ENCODE peak calls at places on chromosomes 11 and 22, in four cellular contexts. One of them, this sample, is unnamed.

GRCh38 chr11:117642396-117642795 is 154.6 kb downstream of the DSCAML1 start:
- DNase-seq in left lung: peak; percentile 43
- DNase-seq in brain microvascular endothelial cell: no peak
- DNase-seq in right lobe of liver: no peak
- DNase-seq in this sample: no peak

GRCh38 chr11:112042161-112042960 is 17.2 kb downstream of the DLAT start:
- DNase-seq in left lung: no peak
- DNase-seq in brain microvascular endothelial cell: peak; percentile 32
- DNase-seq in right lobe of liver: no peak
- DNase-seq in this sample: peak; percentile 18

GRCh38 chr11:133441964-133442660 is 90.2 kb downstream of the OPCML start:
- DNase-seq in left lung: no peak
- DNase-seq in brain microvascular endothelial cell: no peak
- DNase-seq in right lobe of liver: no peak
- DNase-seq in this sample: no peak

GRCh38 chr11:113446938-113447337 is 28.3 kb downstream of the DRD2 start:
- DNase-seq in left lung: no peak
- DNase-seq in brain microvascular endothelial cell: no peak
- DNase-seq in right lobe of liver: no peak
- DNase-seq in this sample: peak; percentile 92

GRCh38 chr11:26580929-26581328 is 8.9 kb upstream of the MUC15 start:
- DNase-seq in left lung: no peak
- DNase-seq in brain microvascular endothelial cell: no peak
- DNase-seq in right lobe of liver: no peak
- DNase-seq in this sample: no peak

GRCh38 chr22:23827351-23827995 is 11.3 kb downstream of the DERL3 start:
- DNase-seq in left lung: no peak
- DNase-seq in brain microvascular endothelial cell: no peak
- DNase-seq in right lobe of liver: peak; percentile 35
- DNase-seq in this sample: no peak

GRCh38 chr11:35649984-35650383 is 12.6 kb upstream of the TRIM44 start:
- DNase-seq in left lung: no peak
- DNase-seq in brain microvascular endothelial cell: peak; percentile 53
- DNase-seq in right lobe of liver: no peak
- DNase-seq in this sample: no peak

GRCh38 chr22:29146101-29146560 is 59.6 kb upstream of the EMID1 start:
- DNase-seq in left lung: no peak
- DNase-seq in brain microvascular endothelial cell: no peak
- DNase-seq in right lobe of liver: no peak
- DNase-seq in this sample: no peak

GRCh38 chr11:112925516-112926310 is 35.5 kb upstream of the NCAM1 start:
- DNase-seq in left lung: no peak
- DNase-seq in brain microvascular endothelial cell: no peak
- DNase-seq in right lobe of liver: no peak
- DNase-seq in this sample: peak; percentile 52

GRCh38 chr22:39731881-39732555 is 161.5 kb downstream of the CACNA1I start:
- DNase-seq in left lung: no peak
- DNase-seq in brain microvascular endothelial cell: no peak
- DNase-seq in right lobe of liver: no peak
- DNase-seq in this sample: no peak

GRCh38 chr11:330694-331314 is 10.1 kb upstream of the IFITM3 start:
- DNase-seq in left lung: peak; percentile 69
- DNase-seq in brain microvascular endothelial cell: no peak
- DNase-seq in right lobe of liver: peak; percentile 46
- DNase-seq in this sample: no peak

GRCh38 chr11:128341280-128341679 is 246.1 kb downstream of the ETS1 start:
- DNase-seq in left lung: no peak
- DNase-seq in brain microvascular endothelial cell: no peak
- DNase-seq in right lobe of liver: no peak
- DNase-seq in this sample: no peak

GRCh38 chr11:123797065-123797940 is 8.8 kb downstream of the OR6M1 start:
- DNase-seq in left lung: no peak
- DNase-seq in brain microvascular endothelial cell: no peak
- DNase-seq in right lobe of liver: no peak
- DNase-seq in this sample: no peak

GRCh38 chr11:92556435-92556834 is 331.8 kb downstream of the FAT3 start:
- DNase-seq in left lung: no peak
- DNase-seq in brain microvascular endothelial cell: peak; percentile 20
- DNase-seq in right lobe of liver: no peak
- DNase-seq in this sample: peak; percentile 2

GRCh38 chr11:68312117-68312779 is at the start of gene LRP5:
- DNase-seq in left lung: peak; percentile 78
- DNase-seq in brain microvascular endothelial cell: no peak
- DNase-seq in right lobe of liver: peak; percentile 58
- DNase-seq in this sample: peak; percentile 48

GRCh38 chr11:71336996-71337772 is 84.8 kb upstream of the SHANK2 start:
- DNase-seq in left lung: no peak
- DNase-seq in brain microvascular endothelial cell: no peak
- DNase-seq in right lobe of liver: no peak
- DNase-seq in this sample: no peak

GRCh38 chr11:134572741-134573675 is 161.0 kb upstream of the B3GAT1 start:
- DNase-seq in left lung: no peak
- DNase-seq in brain microvascular endothelial cell: no peak
- DNase-seq in right lobe of liver: no peak
- DNase-seq in this sample: no peak

GRCh38 chr11:75347781-75348613 is 3.5 kb downstream of the ARRB1 start:
- DNase-seq in left lung: no peak
- DNase-seq in brain microvascular endothelial cell: peak; percentile 74
- DNase-seq in right lobe of liver: no peak
- DNase-seq in this sample: no peak

GRCh38 chr22:31346255-31346732 is at the start of gene PATZ1:
- DNase-seq in left lung: no peak
- DNase-seq in brain microvascular endothelial cell: peak; percentile 43
- DNase-seq in right lobe of liver: peak; percentile 79
- DNase-seq in this sample: peak; percentile 80

GRCh38 chr11:34926101-34926830 is 9.8 kb downstream of the PDHX start:
- DNase-seq in left lung: no peak
- DNase-seq in brain microvascular endothelial cell: peak; percentile 24
- DNase-seq in right lobe of liver: no peak
- DNase-seq in this sample: peak; percentile 6

GRCh38 chr11:76769645-76770586 is 13.2 kb upstream of the TSKU start:
- DNase-seq in left lung: no peak
- DNase-seq in brain microvascular endothelial cell: peak; percentile 34
- DNase-seq in right lobe of liver: peak; percentile 96
- DNase-seq in this sample: peak; percentile 41

GRCh38 chr11:13962562-13963168 is at the start of gene SPON1:
- DNase-seq in left lung: peak; percentile 83
- DNase-seq in brain microvascular endothelial cell: no peak
- DNase-seq in right lobe of liver: no peak
- DNase-seq in this sample: no peak

GRCh38 chr11:86288776-86289507 is 13.1 kb upstream of the HIKESHI start:
- DNase-seq in left lung: no peak
- DNase-seq in brain microvascular endothelial cell: peak; percentile 6
- DNase-seq in right lobe of liver: no peak
- DNase-seq in this sample: no peak

GRCh38 chr11:45615182-45615792 is 50.1 kb downstream of the CHST1 start:
- DNase-seq in left lung: no peak
- DNase-seq in brain microvascular endothelial cell: no peak
- DNase-seq in right lobe of liver: no peak
- DNase-seq in this sample: no peak

GRCh38 chr11:57310630-57311086 is 14.1 kb downstream of the TNKS1BP1 start:
- DNase-seq in left lung: no peak
- DNase-seq in brain microvascular endothelial cell: no peak
- DNase-seq in right lobe of liver: peak; percentile 91
- DNase-seq in this sample: no peak

GRCh38 chr22:37419370-37419915 is 7.8 kb downstream of the ELFN2 start:
- DNase-seq in left lung: peak; percentile 68
- DNase-seq in brain microvascular endothelial cell: no peak
- DNase-seq in right lobe of liver: no peak
- DNase-seq in this sample: no peak

GRCh38 chr11:114296190-114296978 is at the start of gene NNMT:
- DNase-seq in left lung: no peak
- DNase-seq in brain microvascular endothelial cell: peak; percentile 90
- DNase-seq in right lobe of liver: peak; percentile 86
- DNase-seq in this sample: peak; percentile 40

GRCh38 chr11:68036717-68037239 is 2.0 kb upstream of the TCIRG1 start:
- DNase-seq in left lung: peak; percentile 95
- DNase-seq in brain microvascular endothelial cell: no peak
- DNase-seq in right lobe of liver: peak; percentile 73
- DNase-seq in this sample: no peak

GRCh38 chr11:128719556-128719824 is 25.6 kb downstream of the FLI1 start:
- DNase-seq in left lung: no peak
- DNase-seq in brain microvascular endothelial cell: no peak
- DNase-seq in right lobe of liver: peak; percentile 23
- DNase-seq in this sample: no peak

GRCh38 chr11:118115048-118115447 is 28.3 kb upstream of the SMIM35 start:
- DNase-seq in left lung: no peak
- DNase-seq in brain microvascular endothelial cell: no peak
- DNase-seq in right lobe of liver: no peak
- DNase-seq in this sample: no peak

GRCh38 chr11:19472679-19473078 is 231.9 kb upstream of the E2F8 start:
- DNase-seq in left lung: no peak
- DNase-seq in brain microvascular endothelial cell: no peak
- DNase-seq in right lobe of liver: no peak
- DNase-seq in this sample: no peak

GRCh38 chr22:36465232-36466021 is 16.0 kb downstream of the TXN2 start:
- DNase-seq in left lung: peak; percentile 89
- DNase-seq in brain microvascular endothelial cell: peak; percentile 88
- DNase-seq in right lobe of liver: peak; percentile 93
- DNase-seq in this sample: peak; percentile 86

GRCh38 chr11:31050061-31050790 is 319.3 kb downstream of the DCDC1 start:
- DNase-seq in left lung: no peak
- DNase-seq in brain microvascular endothelial cell: no peak
- DNase-seq in right lobe of liver: no peak
- DNase-seq in this sample: no peak

GRCh38 chr22:17117400-17117799 is 3.8 kb downstream of the TMEM121B start:
- DNase-seq in left lung: no peak
- DNase-seq in brain microvascular endothelial cell: no peak
- DNase-seq in right lobe of liver: no peak
- DNase-seq in this sample: no peak

GRCh38 chr11:76846441-76846840 is 14.3 kb upstream of the ACER3 start:
- DNase-seq in left lung: no peak
- DNase-seq in brain microvascular endothelial cell: no peak
- DNase-seq in right lobe of liver: no peak
- DNase-seq in this sample: no peak

GRCh38 chr11:126991596-126991995 is 9.0 kb downstream of the KIRREL3 start:
- DNase-seq in left lung: no peak
- DNase-seq in brain microvascular endothelial cell: no peak
- DNase-seq in right lobe of liver: no peak
- DNase-seq in this sample: no peak

GRCh38 chr11:102286292-102286691 is 31.0 kb upstream of the BIRC3 start:
- DNase-seq in left lung: no peak
- DNase-seq in brain microvascular endothelial cell: no peak
- DNase-seq in right lobe of liver: no peak
- DNase-seq in this sample: no peak

GRCh38 chr11:102289510-102290078 is 27.7 kb upstream of the BIRC3 start:
- DNase-seq in left lung: no peak
- DNase-seq in brain microvascular endothelial cell: no peak
- DNase-seq in right lobe of liver: no peak
- DNase-seq in this sample: no peak

GRCh38 chr11:102288745-102289083 is 28.6 kb upstream of the BIRC3 start:
- DNase-seq in left lung: no peak
- DNase-seq in brain microvascular endothelial cell: no peak
- DNase-seq in right lobe of liver: no peak
- DNase-seq in this sample: no peak

GRCh38 chr11:102291831-102292230 is 25.5 kb upstream of the BIRC3 start:
- DNase-seq in left lung: no peak
- DNase-seq in brain microvascular endothelial cell: no peak
- DNase-seq in right lobe of liver: no peak
- DNase-seq in this sample: no peak

DNA sequence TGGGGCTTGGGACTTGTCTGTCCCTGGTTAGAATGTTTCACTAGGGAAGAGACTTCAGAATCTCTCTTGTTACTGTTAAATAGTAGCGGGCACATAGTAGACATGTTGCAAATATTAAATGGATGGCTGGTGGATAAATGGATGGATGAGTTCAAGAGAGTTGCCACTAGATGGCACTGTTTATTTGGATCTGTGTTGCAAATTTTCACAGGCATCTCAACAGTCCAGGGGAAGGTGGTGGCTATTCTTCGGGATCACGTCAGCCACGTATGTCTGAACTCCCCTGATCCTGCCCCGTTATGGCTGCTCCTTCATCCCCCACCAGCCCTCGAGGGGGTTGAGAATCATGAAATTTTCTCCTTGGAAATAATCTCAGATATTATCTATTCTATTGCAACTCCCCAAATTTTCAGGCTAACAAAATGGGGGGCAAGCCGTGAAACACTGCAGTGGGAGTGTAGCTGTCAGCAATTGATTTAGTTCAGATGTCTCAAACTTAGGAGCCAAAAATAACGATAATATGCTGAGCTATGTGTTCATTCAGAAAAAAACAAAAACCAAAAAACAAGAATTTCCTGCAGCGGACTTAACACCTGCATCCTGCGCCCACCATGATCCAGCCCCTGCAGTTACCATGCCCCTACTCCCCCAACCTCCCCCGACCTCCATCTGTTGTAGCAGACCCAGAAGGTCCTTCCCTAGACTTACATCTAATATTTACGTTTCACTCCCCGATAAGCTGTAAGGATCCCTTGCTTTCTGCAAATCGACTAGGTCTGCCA is 29.1 kb upstream of the BIRC3 start:
- DNase-seq in left lung: no peak
- DNase-seq in brain microvascular endothelial cell: peak; percentile 77
- DNase-seq in right lobe of liver: no peak
- DNase-seq in this sample: peak; percentile 68
- H3K27ac ChIP-seq in left lung: no peak overlapping the region
- H3K27ac ChIP-seq in brain microvascular endothelial cell: no peak overlapping the region
- H3K27ac ChIP-seq in right lobe of liver: no peak overlapping the region
- H3K27ac ChIP-seq in this sample: no peak overlapping the region

GRCh38 chr11:119262668-119263351 is 54.1 kb downstream of the MCAM start:
- DNase-seq in left lung: no peak
- DNase-seq in brain microvascular endothelial cell: peak; percentile 30
- DNase-seq in right lobe of liver: no peak
- DNase-seq in this sample: no peak
- TF ChIP-seq CTCF in left lung: no peak
- TF ChIP-seq CTCF in brain microvascular endothelial cell: peak; percentile 48
- TF ChIP-seq CTCF in right lobe of liver: no peak
- TF ChIP-seq CTCF in this sample: no peak

GRCh38 chr11:121408830-121409229 is 43.3 kb upstream of the SORL1 start:
- DNase-seq in left lung: no peak
- DNase-seq in brain microvascular endothelial cell: no peak
- DNase-seq in right lobe of liver: no peak
- DNase-seq in this sample: no peak
- H3K27ac ChIP-seq in left lung: no peak overlapping the region
- H3K27ac ChIP-seq in brain microvascular endothelial cell: no peak overlapping the region
- H3K27ac ChIP-seq in right lobe of liver: no peak overlapping the region
- H3K27ac ChIP-seq in this sample: no peak overlapping the region

DNA sequence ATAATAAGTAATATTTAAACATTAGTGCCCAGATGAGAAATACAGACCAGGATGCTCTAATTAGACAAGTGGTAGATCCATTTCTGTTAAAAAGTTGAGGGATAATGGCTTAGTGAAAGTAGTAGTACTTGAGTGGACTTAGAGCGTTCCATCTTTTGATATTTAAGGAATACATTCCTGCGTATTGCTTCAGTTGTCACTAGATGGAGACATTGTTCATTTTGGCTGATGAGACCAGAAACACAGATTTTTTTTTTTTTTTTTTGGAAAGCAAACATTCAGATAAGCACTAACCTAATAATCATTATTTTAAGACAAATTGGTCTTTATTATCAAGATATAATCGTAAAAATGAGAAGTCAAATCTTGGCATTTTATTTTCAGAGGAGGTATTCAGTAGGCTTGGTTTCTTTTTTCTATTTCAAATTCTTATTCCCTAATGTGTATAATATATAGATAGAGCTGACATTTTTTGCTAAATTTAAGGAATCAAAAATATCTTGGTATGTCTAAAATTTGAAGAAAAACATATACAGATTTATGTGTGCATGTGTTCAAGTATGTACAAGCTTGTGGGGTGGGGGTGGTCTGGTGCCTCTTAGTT is 92.9 kb downstream of the DYNC2H1 start:
- DNase-seq in left lung: no peak
- DNase-seq in brain microvascular endothelial cell: peak; percentile 22
- DNase-seq in right lobe of liver: no peak
- DNase-seq in this sample: peak; percentile 34
- TF ChIP-seq CTCF in left lung: no peak
- TF ChIP-seq CTCF in brain microvascular endothelial cell: peak; percentile 59
- TF ChIP-seq CTCF in right lobe of liver: peak; percentile 31
- TF ChIP-seq CTCF in this sample: peak; percentile 73

This sample was measured in RWPE1.